ENCODE peak calls at places on chromosomes 6 and 20, in seven cellular contexts. N is GM12891, S is H1, U is GM12878, F is HepG2, X is K562, I is SK-N-SH. K is an unnamed sample.

GRCh38 chr6:48135352-48136084 is 24.5 kb upstream of the PTCHD4 start:
- DNase-seq in N (no peak), S (no peak), F (no peak), X (no peak), U (no peak), I (no peak), K (no peak)

GRCh38 chr6:109896333-109896732 is 81.8 kb upstream of the GPR6 start:
- DNase-seq in U (no peak), I (no peak), N (no peak), X (no peak), F (no peak), S (no peak), K (no peak)

GRCh38 chr20:34165246-34165645 is 53.2 kb upstream of the EIF2S2 start:
- DNase-seq in S (no peak), U (no peak), F (no peak), N (no peak), X (no peak), I (no peak), K (no peak)

GRCh38 chr6:43843669-43844171 is 73.7 kb downstream of the VEGFA start:
- DNase-seq in S (no peak), F (no peak), I (no peak), N (no peak), X (no peak), U (no peak), K (no peak)

GRCh38 chr20:34566978-34567884 is 8.7 kb downstream of the MAP1LC3A start:
- DNase-seq in S (no peak), X (no peak), U (no peak), F (no peak), I (no peak), N (no peak), K (no peak)

GRCh38 chr20:2771631-2772080 is 28.8 kb downstream of the CPXM1 start:
- DNase-seq in F (peak; percentile 26), S (no peak), U (no peak), I (no peak), N (no peak), X (no peak), K (no peak)

GRCh38 chr6:29965873-29966601 is 23.7 kb downstream of the HLA-A start:
- DNase-seq in U (peak; percentile 62), S (no peak), N (no peak), I (peak; percentile 77), F (peak; percentile 95), X (peak; percentile 58), K (no peak)

GRCh38 chr6:10441004-10441654 is 26.3 kb upstream of the TFAP2A start:
- DNase-seq in S (no peak), F (peak; percentile 63), X (no peak), U (no peak), N (no peak), I (no peak), K (no peak)

GRCh38 chr6:67663105-67663895 is 971.8 kb upstream of the ADGRB3 start:
- DNase-seq in N (no peak), U (no peak), I (no peak), X (no peak), F (no peak), S (no peak), K (no peak)
- TF ChIP-seq TAF1 in N (no peak), U (no peak), I (no peak), X (no peak), F (no peak), S (no peak), K (no peak)

DNA sequence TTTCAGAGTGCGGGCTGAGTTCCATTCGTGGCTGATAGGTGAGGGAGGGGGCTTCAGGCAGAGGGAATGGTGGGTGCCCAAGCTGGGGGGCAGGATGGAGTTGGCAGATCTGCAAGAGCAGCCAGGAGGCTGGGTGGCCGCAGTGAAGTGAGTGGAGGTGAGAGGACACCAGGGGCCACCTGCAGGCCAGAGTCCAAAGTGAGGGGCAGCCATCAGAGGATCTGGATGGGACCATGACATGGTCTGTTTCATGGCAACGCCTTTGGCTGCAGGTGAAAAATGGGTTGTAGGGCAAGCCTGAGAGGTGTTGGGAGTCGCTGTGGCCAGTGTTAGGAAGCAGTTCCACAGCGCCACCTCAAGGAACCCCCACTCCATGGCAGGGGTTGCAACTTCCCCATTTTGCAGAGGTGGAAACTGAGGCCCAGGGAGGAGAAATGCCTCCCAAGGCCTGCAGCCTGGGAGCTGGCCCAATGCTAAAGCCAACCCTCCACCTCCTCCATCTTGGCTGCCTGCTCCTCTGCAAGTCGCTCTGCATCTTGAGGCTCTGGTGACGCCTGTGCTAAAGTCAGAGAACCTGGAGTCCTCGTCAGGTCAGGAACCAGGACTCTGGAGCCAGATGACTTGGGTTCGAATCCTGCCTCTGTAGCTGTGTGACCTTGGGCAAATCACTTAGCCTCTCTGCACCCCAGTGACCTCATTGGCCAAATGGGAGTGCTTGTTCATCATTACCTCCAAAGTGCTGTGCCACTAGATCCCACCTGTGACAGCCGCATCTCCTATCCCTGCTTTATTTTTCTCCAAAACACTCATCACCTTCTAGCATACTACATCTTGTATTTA is 153.8 kb downstream of the CEBPB start:
- DNase-seq in F (peak; percentile 62), I (no peak), X (peak; percentile 54), S (no peak), U (no peak), N (no peak), K (no peak)
- TF ChIP-seq TAF1 in F (peak; percentile 29), I (no peak), X (no peak), S (no peak), U (no peak), N (no peak), K (no peak)

GRCh38 chr6:3823671-3824070 is 25.5 kb upstream of the FAM50B start:
- DNase-seq in S (no peak), N (no peak), F (no peak), I (no peak), U (no peak), X (no peak), K (no peak)

GRCh38 chr6:3825851-3826581 is 23.2 kb upstream of the FAM50B start:
- DNase-seq in X (no peak), U (no peak), N (no peak), S (no peak), I (peak; percentile 72), F (peak; percentile 73), K (no peak)

GRCh38 chr6:3829285-3829684 is 19.9 kb upstream of the FAM50B start:
- DNase-seq in X (no peak), U (no peak), I (no peak), N (no peak), F (no peak), S (no peak), K (no peak)

GRCh38 chr6:3822747-3823445 is 26.3 kb upstream of the FAM50B start:
- DNase-seq in F (no peak), X (no peak), N (no peak), I (no peak), S (no peak), U (no peak), K (no peak)

GRCh38 chr6:3825331-3825831 is 23.8 kb upstream of the FAM50B start:
- DNase-seq in F (peak; percentile 77), N (no peak), S (peak; percentile 33), X (no peak), I (no peak), U (no peak), K (no peak)
- TF ChIP-seq TAF1 in F (no peak), N (no peak), S (no peak), X (no peak), I (no peak), U (no peak), K (no peak)

GRCh38 chr20:45934587-45935415 is at the start of gene PCIF1:
- DNase-seq in N (peak; percentile 97), I (peak; percentile 98), S (peak; percentile 91), U (peak; percentile 93), F (peak; percentile 98), X (peak; percentile 98), K (peak; percentile 98)

GRCh38 chr20:45933231-45934045 is 1.0 kb upstream of the PCIF1 start:
- DNase-seq in I (peak; percentile 81), U (peak; percentile 38), S (peak; percentile 79), X (peak; percentile 59), F (peak; percentile 95), N (peak; percentile 59), K (peak; percentile 65)

GRCh38 chr20:45935416-45936046 is 1.0 kb downstream of the PCIF1 start:
- DNase-seq in N (no peak), X (no peak), U (no peak), S (no peak), I (peak; percentile 23), F (no peak), K (no peak)

GRCh38 chr20:45937765-45938164 is 3.3 kb downstream of the PCIF1 start:
- DNase-seq in I (no peak), U (no peak), F (no peak), S (no peak), N (no peak), X (peak; percentile 14), K (no peak)

GRCh38 chr20:45934046-45934586 is 367 bp upstream of the PCIF1 start:
- DNase-seq in F (no peak), S (peak; percentile 57), I (peak; percentile 81), U (no peak), X (peak; percentile 68), N (no peak), K (peak; percentile 46)
- TF ChIP-seq TAF1 in F (no peak), S (no peak), I (no peak), U (no peak), X (no peak), N (no peak), K (no peak)

DNA sequence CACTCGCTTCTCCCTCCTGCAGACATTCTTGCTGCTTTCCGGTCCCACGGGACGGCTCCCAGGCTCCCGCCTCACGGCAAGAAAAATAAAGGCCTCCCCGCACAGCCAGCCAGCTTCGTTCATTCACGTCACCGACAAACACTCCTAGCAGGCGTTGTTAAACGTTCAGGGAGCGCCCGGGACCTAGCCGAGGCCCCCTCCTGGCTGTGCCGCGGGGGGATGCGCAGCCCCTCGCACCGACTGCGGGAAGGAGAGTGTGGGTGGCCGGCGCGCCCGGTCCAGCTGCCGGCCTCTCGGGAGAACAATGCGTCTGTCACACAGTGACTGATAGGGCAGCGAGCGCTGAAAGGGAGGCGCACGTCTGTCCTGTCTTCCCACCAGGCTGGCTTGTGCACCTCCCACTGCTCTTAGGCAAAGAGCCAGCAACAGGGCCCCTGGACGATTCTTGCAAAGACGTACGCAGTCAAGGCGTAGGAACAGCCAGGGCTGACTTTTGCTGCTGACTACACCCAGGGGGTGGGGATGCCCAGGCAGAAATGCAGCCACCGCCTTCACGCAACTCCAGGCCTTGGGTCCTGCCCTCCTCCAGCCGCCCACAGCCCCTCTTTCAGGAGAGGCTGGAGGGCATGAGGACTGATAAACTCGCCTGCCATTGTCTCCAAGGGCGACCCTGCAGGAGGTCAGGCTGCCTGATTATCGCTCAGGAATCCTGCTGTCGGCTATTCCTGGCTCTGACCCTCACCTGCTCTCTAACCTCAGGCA is 61.8 kb upstream of the HDDC2 start:
- DNase-seq in S (peak; percentile 64), N (no peak), X (no peak), F (peak; percentile 10), U (no peak), I (peak; percentile 39), K (no peak)
- TF ChIP-seq TAF1 in S (peak; percentile 59), N (no peak), X (no peak), F (no peak), U (no peak), I (no peak), K (no peak)

GRCh38 chr6:39048481-39049399 is at the start of gene GLP1R:
- DNase-seq in U (no peak), F (no peak), I (peak; percentile 83), N (no peak), X (peak; percentile 42), S (no peak), K (no peak)
- TF ChIP-seq TAF1 in U (no peak), F (no peak), I (no peak), N (no peak), X (no peak), S (no peak), K (no peak)